ENCODE peak calls at places on chromosomes 7 and 10, in six cellular contexts. R is upper lobe of left lung, W is HepG2, K is A549, T is K562, A is GM12878. G is an unnamed sample.

GRCh38 chr7:143510854-143511592 is 33.4 kb downstream of the TAS2R41 start:
- ATAC-seq in R (peak), W (no peak), K (no peak), T (peak), A (no peak), G (peak)

GRCh38 chr10:126384269-126384873 is 3.9 kb downstream of the ADAM12 start:
- ATAC-seq in R (no peak), W (no peak), K (no peak), T (no peak), A (no peak), G (no peak)

GRCh38 chr7:1883834-1884582 is 213.9 kb downstream of the ELFN1 start:
- ATAC-seq in R (no peak), W (peak), K (no peak), T (peak), A (no peak), G (no peak)

GRCh38 chr7:25619963-25620799 is 391.9 kb upstream of the NPVF start:
- ATAC-seq in R (peak), W (no peak), K (no peak), T (peak), A (no peak), G (no peak)

GRCh38 chr10:90722832-90723231 is 135.0 kb downstream of the HTR7 start:
- ATAC-seq in R (no peak), W (no peak), K (no peak), T (peak), A (no peak), G (no peak)

GRCh38 chr7:45216181-45216580 is 58.6 kb downstream of the RAMP3 start:
- ATAC-seq in R (no peak), W (no peak), K (peak), T (no peak), A (no peak), G (no peak)

GRCh38 chr7:112144284-112145059 is 61.7 kb downstream of the DOCK4 start:
- ATAC-seq in R (peak), W (no peak), K (no peak), T (no peak), A (no peak), G (peak)

GRCh38 chr10:116637830-116638229 is 17.1 kb downstream of the PNLIPRP2 start:
- ATAC-seq in R (no peak), W (no peak), K (no peak), T (no peak), A (no peak), G (no peak)

GRCh38 chr10:123136221-123136805 is 543 bp downstream of the HMX3 start:
- ATAC-seq in R (no peak), W (no peak), K (peak), T (peak), A (no peak), G (no peak)

GRCh38 chr10:78292987-78293865 is 259.6 kb downstream of the RPS24 start:
- ATAC-seq in R (no peak), W (peak), K (no peak), T (peak), A (no peak), G (no peak)

GRCh38 chr10:4067552-4068254 is 282.7 kb upstream of the KLF6 start:
- ATAC-seq in R (peak), W (no peak), K (no peak), T (no peak), A (peak), G (no peak)

GRCh38 chr10:15997313-15997712 is 137.0 kb upstream of the MINDY3 start:
- ATAC-seq in R (no peak), W (no peak), K (no peak), T (no peak), A (no peak), G (no peak)

GRCh38 chr10:52965938-52966401 is 193.4 kb upstream of the MBL2 start:
- ATAC-seq in R (no peak), W (peak), K (no peak), T (no peak), A (peak), G (no peak)

GRCh38 chr10:99604862-99605261 is 15.4 kb downstream of the SLC25A28 start:
- ATAC-seq in R (no peak), W (no peak), K (no peak), T (no peak), A (no peak), G (no peak)

GRCh38 chr10:89351402-89352038 is 23.7 kb downstream of the IFIT3 start:
- ATAC-seq in R (peak), W (peak), K (peak), T (no peak), A (peak), G (peak)

GRCh38 chr7:96410440-96410839 is 88.5 kb upstream of the SLC25A13 start:
- ATAC-seq in R (no peak), W (no peak), K (no peak), T (no peak), A (no peak), G (no peak)

GRCh38 chr7:116897661-116898060 is 35.3 kb downstream of the CAPZA2 start:
- ATAC-seq in R (no peak), W (no peak), K (no peak), T (no peak), A (no peak), G (no peak)

GRCh38 chr10:34231441-34232180 is 583.5 kb downstream of the PARD3 start:
- ATAC-seq in R (no peak), W (peak), K (no peak), T (no peak), A (no peak), G (no peak)

GRCh38 chr7:88291401-88292173 is 15.1 kb downstream of the STEAP4 start:
- ATAC-seq in R (peak), W (no peak), K (no peak), T (no peak), A (no peak), G (no peak)

GRCh38 chr7:7251742-7252141 is 69.4 kb downstream of the C1GALT1 start:
- ATAC-seq in R (peak), W (no peak), K (no peak), T (no peak), A (peak), G (peak)

GRCh38 chr10:124719213-124719851 is 24.8 kb downstream of the FAM53B start:
- ATAC-seq in R (peak), W (peak), K (peak), T (peak), A (peak), G (peak)

GRCh38 chr7:29237483-29237882 is 42.9 kb downstream of the CHN2 start:
- ATAC-seq in R (peak), W (peak), K (no peak), T (no peak), A (no peak), G (no peak)

GRCh38 chr7:50147952-50148351 is 54.9 kb upstream of the ZPBP start:
- ATAC-seq in R (no peak), W (no peak), K (no peak), T (no peak), A (peak), G (no peak)

GRCh38 chr7:112214887-112215286 is 8.4 kb downstream of the ZNF277 start:
- ATAC-seq in R (no peak), W (no peak), K (peak), T (no peak), A (no peak), G (no peak)

GRCh38 chr7:17554341-17555015 is 256.0 kb downstream of the AHR start:
- ATAC-seq in R (no peak), W (no peak), K (no peak), T (no peak), A (no peak), G (no peak)

GRCh38 chr7:911791-912480 is 35.6 kb downstream of the GET4 start:
- ATAC-seq in R (no peak), W (no peak), K (no peak), T (no peak), A (no peak), G (no peak)

GRCh38 chr7:12111461-12112405 is 99.4 kb upstream of the TMEM106B start:
- ATAC-seq in R (peak), W (peak), K (no peak), T (peak), A (no peak), G (peak)

DNA sequence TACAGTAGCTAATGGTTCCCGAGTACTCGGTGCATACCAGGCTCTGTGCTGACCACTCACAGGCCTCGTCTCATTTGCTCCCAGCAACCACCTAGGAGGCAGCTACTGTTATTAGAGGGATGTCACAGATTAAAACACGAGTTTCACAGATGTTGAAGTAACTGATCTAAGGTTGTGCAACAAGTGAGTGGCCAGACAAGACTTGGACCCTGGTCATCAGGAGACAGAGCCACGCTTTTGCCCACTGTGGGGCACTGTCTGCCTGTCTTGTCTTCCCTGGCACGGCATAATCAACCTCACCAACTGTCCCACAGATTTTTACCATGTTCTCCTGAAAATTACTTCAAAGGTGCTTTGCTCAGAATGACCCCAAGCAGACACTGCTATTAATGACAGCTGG is 111.6 kb upstream of the HABP2 start:
- ATAC-seq in R (no peak), W (peak), K (no peak), T (no peak), A (no peak), G (peak)
- TF ChIP-seq CTCF in R (no peak), W (peak), K (no peak), T (no peak), A (no peak), G (no peak)

GRCh38 chr10:69088471-69088769 is 517 bp downstream of the SRGN start:
- ATAC-seq in R (no peak), W (no peak), K (peak), T (peak), A (peak), G (no peak)

GRCh38 chr10:69086131-69086530 is 1.8 kb upstream of the SRGN start:
- ATAC-seq in R (peak), W (no peak), K (no peak), T (peak), A (no peak), G (peak)

GRCh38 chr10:69088801-69089501 is 1.0 kb downstream of the SRGN start:
- ATAC-seq in R (peak), W (no peak), K (peak), T (peak), A (peak), G (no peak)

GRCh38 chr10:69089638-69090599 is 2.0 kb downstream of the SRGN start:
- ATAC-seq in R (peak), W (no peak), K (no peak), T (peak), A (peak), G (peak)

GRCh38 chr10:69087600-69088470 is at the start of gene SRGN:
- ATAC-seq in R (peak), W (no peak), K (peak), T (peak), A (peak), G (peak)
- TF ChIP-seq EP300 in R (peak), W (no peak), K (no peak), T (no peak), A (peak), G (no peak)

DNA sequence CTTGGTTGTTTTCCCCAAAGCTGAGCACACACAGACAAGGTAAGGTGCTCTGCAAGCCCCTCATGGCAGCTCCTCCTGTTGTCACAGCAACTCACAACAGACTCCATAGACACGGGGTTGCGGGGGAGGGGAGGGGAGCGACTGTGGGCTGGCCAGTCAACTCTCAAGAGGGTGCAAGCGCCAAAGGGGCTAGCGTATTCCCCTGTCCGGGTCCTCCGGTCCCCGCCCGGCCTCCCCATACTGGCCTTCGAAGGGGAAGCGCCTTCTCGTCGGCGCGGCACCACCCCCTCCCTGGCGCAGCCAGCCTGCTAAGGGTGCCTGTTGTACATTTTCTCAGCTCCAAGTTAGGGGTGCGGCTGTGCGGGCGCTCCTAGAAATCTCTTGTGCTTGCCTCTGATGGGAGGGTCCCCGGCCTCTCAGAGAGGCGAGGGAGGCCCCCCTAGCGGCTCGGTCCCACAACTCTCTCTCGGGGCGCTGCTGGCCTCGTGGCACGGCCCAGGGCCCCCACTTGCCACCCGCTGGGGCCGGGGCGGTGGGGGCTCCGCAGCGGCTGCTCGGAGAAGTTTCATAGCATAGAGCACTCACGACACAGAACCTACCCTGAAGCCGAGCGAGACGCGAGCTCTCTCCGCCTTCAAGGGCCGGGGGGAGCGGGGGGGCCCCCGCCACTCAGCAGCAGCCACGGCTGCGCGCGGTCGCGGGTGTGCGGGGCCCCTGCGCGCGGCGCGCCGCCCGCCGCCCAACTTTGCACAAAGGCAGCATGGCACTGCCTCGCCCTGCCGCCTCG is 420 bp downstream of the RHOBTB1 start:
- ATAC-seq in R (peak), W (peak), K (peak), T (peak), A (peak), G (peak)
- TF ChIP-seq CTCF in R (no peak), W (no peak), K (no peak), T (no peak), A (no peak), G (no peak)

GRCh38 chr10:37474645-37475044 is 349.2 kb downstream of the ANKRD30A start:
- ATAC-seq in R (no peak), W (no peak), K (no peak), T (no peak), A (no peak), G (no peak)
- TF ChIP-seq EP300 in R (no peak), W (no peak), K (no peak), T (no peak), A (no peak), G (no peak)

GRCh38 chr7:128872394-128872824 is 9.8 kb downstream of the ATP6V1F start:
- ATAC-seq in R (no peak), W (no peak), K (peak), T (peak), A (no peak), G (no peak)
- TF ChIP-seq CTCF in R (no peak), W (peak), K (no peak), T (peak), A (no peak), G (no peak)

GRCh38 chr7:43104874-43105520 is 7.5 kb upstream of the HECW1 start:
- ATAC-seq in R (no peak), W (no peak), K (no peak), T (peak), A (no peak), G (no peak)
- TF ChIP-seq EP300 in R (no peak), W (no peak), K (no peak), T (peak), A (no peak), G (no peak)

G was measured in gastroesophageal sphincter.